ENCODE peak calls at places on chromosomes 11 and 22, in four cellular contexts. J is hepatocyte, S is GM23338, M is breast epithelium. C is an unnamed sample.
A peak's percentile ranks its signal among the peaks of the same experiment; 100 is the strongest.

GRCh38 chr11:121426476-121427454 is 25.3 kb upstream of the SORL1 start:
- DNase-seq in J (peak; percentile 70), S (peak; percentile 80), M (no peak), C (no peak)

GRCh38 chr11:2387266-2387982 is 10.3 kb downstream of the CD81 start:
- DNase-seq in J (no peak), S (no peak), M (no peak), C (no peak)

GRCh38 chr22:45600791-45601730 is 70.6 kb upstream of the ATXN10 start:
- DNase-seq in J (no peak), S (no peak), M (no peak), C (no peak)

GRCh38 chr22:24969588-24970301 is 17.2 kb downstream of the KIAA1671 start:
- DNase-seq in J (no peak), S (no peak), M (peak; percentile 69), C (no peak)

GRCh38 chr11:88522624-88523361 is 185.3 kb upstream of the CTSC start:
- DNase-seq in J (no peak), S (no peak), M (no peak), C (no peak)

GRCh38 chr22:23849009-23850006 is 8.4 kb upstream of the SLC2A11 start:
- DNase-seq in J (peak; percentile 90), S (peak; percentile 91), M (peak; percentile 62), C (peak; percentile 73)

GRCh38 chr11:84558085-84558905 is 1068.8 kb downstream of the DLG2 start:
- DNase-seq in J (peak; percentile 75), S (peak; percentile 82), M (no peak), C (no peak)

GRCh38 chr11:29616611-29617010 is 400.2 kb downstream of the KCNA4 start:
- DNase-seq in J (no peak), S (no peak), M (no peak), C (no peak)

GRCh38 chr22:31328545-31328960 is 17.6 kb downstream of the PATZ1 start:
- DNase-seq in J (no peak), S (no peak), M (no peak), C (no peak)

GRCh38 chr11:89420981-89421380 is 70.2 kb downstream of the NOX4 start:
- DNase-seq in J (no peak), S (no peak), M (no peak), C (no peak)

GRCh38 chr11:35280727-35281126 is 138.6 kb downstream of the SLC1A2 start:
- DNase-seq in J (no peak), S (no peak), M (no peak), C (no peak)

GRCh38 chr22:35555351-35555915 is 14.8 kb downstream of the RASD2 start:
- DNase-seq in J (no peak), S (no peak), M (no peak), C (no peak)

GRCh38 chr22:21032843-21033688 is 705 bp upstream of the SLC7A4 start:
- DNase-seq in J (no peak), S (no peak), M (no peak), C (no peak)

GRCh38 chr22:22670076-22670795 is 25.8 kb downstream of the GGTLC2 start:
- DNase-seq in J (no peak), S (no peak), M (no peak), C (no peak)

GRCh38 chr11:97454988-97455387 is 1065.2 kb downstream of the JRKL start:
- DNase-seq in J (peak; percentile 50), S (peak; percentile 20), M (no peak), C (no peak)

GRCh38 chr11:113114452-113115027 is 153.3 kb downstream of the NCAM1 start:
- DNase-seq in J (peak; percentile 79), S (peak; percentile 67), M (peak; percentile 39), C (no peak)

GRCh38 chr11:105181100-105181499 is 41.5 kb upstream of the CARD18 start:
- DNase-seq in J (peak; percentile 32), S (no peak), M (no peak), C (no peak)

GRCh38 chr11:12723410-12724297 is 49.4 kb downstream of the TEAD1 start:
- DNase-seq in J (peak; percentile 69), S (peak; percentile 85), M (peak; percentile 68), C (no peak)

GRCh38 chr11:95985174-95985808 is 61.4 kb upstream of the MTMR2 start:
- DNase-seq in J (no peak), S (no peak), M (no peak), C (no peak)

GRCh38 chr11:132082566-132082965 is 712.2 kb downstream of the NTM start:
- DNase-seq in J (no peak), S (no peak), M (no peak), C (no peak)

GRCh38 chr11:92964471-92964870 is 5.0 kb upstream of the MTNR1B start:
- DNase-seq in J (peak; percentile 18), S (no peak), M (peak; percentile 37), C (no peak)

GRCh38 chr22:38187413-38188212 is 6.0 kb upstream of the PLA2G6 start:
- DNase-seq in J (peak; percentile 77), S (no peak), M (no peak), C (no peak)

GRCh38 chr22:50665738-50666137 is 6.9 kb upstream of the SHANK3 start:
- DNase-seq in J (no peak), S (no peak), M (no peak), C (no peak)

GRCh38 chr11:125621995-125622394 is 3.0 kb upstream of the CHEK1 start:
- DNase-seq in J (no peak), S (no peak), M (no peak), C (no peak)

GRCh38 chr11:26842458-26842841 is 120.6 kb upstream of the SLC5A12 start:
- DNase-seq in J (peak; percentile 18), S (no peak), M (no peak), C (no peak)

GRCh38 chr11:59573216-59573615 is 42.4 kb downstream of the OSBP start:
- DNase-seq in J (no peak), S (no peak), M (no peak), C (no peak)

GRCh38 chr11:86194998-86195397 is 49.6 kb upstream of the EED start:
- DNase-seq in J (no peak), S (no peak), M (no peak), C (no peak)

GRCh38 chr11:116511684-116512083 is 261.1 kb downstream of the BUD13 start:
- DNase-seq in J (no peak), S (no peak), M (no peak), C (no peak)
- H3K36me3 ChIP-seq in J (no peaks in the 10 kb centered on the region), S (no peaks in the 10 kb centered on the region), M (no peaks in the 10 kb centered on the region), C (no peaks in the 10 kb centered on the region)

DNA sequence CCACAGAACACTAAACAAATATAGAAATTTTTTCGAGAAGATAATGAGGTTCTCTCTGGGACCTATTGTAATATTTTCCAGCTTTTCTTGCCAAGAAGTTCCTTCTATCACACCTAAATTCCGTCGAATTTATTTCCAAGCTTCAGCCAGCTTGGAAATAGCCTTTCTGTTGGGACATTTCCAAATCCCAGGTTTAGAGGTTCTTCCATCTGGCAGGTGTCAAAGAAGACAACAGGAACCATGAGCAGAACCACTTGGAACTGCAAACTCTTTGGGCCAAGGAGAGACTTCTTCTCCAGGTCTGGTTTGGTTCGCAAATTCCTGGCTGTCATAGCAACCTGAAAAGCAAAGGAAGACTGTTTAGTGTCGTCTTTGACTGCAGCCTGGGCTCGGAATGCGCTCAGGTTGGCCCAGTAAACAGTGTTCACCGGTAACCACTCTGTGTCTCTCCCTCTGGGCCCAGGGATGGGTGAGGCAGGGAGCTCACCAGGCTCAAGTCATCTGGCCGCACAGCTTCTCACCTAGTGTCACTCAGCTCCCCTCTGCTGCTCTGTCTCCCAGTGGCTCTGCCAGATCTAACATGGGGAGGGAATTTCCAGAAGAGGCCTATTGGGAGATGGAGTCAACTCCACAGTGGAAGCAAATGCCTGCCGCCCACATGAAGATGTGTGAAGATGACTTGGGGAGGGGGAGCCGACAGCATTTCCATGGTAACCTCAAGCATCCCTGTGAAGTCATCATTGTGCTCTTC is 11.8 kb upstream of the CLMP start:
- DNase-seq in J (peak; percentile 40), S (peak; percentile 84), M (peak; percentile 59), C (no peak)
- H3K27me3 ChIP-seq in J (no peaks in the 10 kb centered on the region), S (no peaks in the 10 kb centered on the region), M (no peaks in the 10 kb centered on the region), C (no peaks in the 10 kb centered on the region)

GRCh38 chr11:107791343-107792048 is 67.1 kb downstream of the SLC35F2 start:
- DNase-seq in J (no peak), S (no peak), M (no peak), C (no peak)
- H3K36me3 ChIP-seq in J (no peaks in the 10 kb centered on the region), S (peaks cover 3% of the 10 kb centered on the region), M (no peaks in the 10 kb centered on the region), C (no peaks in the 10 kb centered on the region)

GRCh38 chr11:78727816-78728215 is 153.2 kb upstream of the NARS2 start:
- DNase-seq in J (no peak), S (no peak), M (no peak), C (no peak)
- H3K27me3 ChIP-seq in J (no peaks in the 10 kb centered on the region), S (no peaks in the 10 kb centered on the region), M (no peaks in the 10 kb centered on the region), C (no peaks in the 10 kb centered on the region)

DNA sequence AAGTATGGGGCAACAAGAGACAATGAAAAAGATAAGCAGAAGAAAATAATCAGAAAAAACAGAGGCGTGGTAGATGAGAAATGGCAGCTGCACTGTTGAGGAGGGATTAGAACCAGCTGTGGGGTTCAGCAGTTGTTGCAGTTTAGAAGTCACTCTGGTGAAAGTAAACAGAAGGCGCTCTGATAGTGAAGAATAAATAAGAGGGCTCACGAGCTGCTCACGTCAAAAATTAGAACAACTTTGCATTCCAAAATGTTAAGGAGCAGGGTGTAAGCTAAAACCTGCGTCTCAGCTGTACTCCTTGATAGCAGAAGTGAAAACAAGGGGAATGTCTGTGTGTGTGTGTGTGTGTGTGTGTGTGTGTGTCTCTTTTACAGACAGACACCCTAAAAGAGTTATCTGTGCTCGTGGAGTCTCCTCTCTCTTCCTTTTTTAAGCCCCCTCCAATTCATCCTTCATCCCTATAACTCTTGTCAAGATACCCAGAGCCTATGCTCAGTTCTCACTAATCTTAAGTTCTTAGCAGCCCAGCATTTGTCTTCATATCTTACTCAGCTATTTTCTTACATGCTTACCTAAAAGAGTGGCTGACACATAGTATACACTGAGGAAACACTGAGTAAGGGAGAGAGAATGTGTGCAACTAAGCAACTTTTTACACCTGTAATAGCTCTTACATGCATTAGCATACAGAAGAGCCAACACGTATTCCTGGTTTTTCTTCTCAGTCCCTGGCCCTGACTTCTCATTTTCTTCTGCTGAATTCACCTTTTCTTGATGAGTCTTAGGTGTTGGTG is 8.9 kb downstream of the TTC17 start:
- DNase-seq in J (peak; percentile 16), S (no peak), M (no peak), C (no peak)
- H3K36me3 ChIP-seq in J (no peaks in the 10 kb centered on the region), S (no peaks in the 10 kb centered on the region), M (no peaks in the 10 kb centered on the region), C (peaks cover 3% of the 10 kb centered on the region)

GRCh38 chr22:39935116-39935515 is 25.1 kb upstream of the TMA7B start:
- DNase-seq in J (no peak), S (no peak), M (no peak), C (no peak)

GRCh38 chr22:39936523-39937145 is 23.6 kb upstream of the TMA7B start:
- DNase-seq in J (no peak), S (no peak), M (no peak), C (no peak)

GRCh38 chr22:39937881-39938280 is 22.3 kb upstream of the TMA7B start:
- DNase-seq in J (no peak), S (no peak), M (no peak), C (no peak)

GRCh38 chr22:39933741-39934140 is 26.5 kb upstream of the TMA7B start:
- DNase-seq in J (no peak), S (no peak), M (no peak), C (no peak)

GRCh38 chr22:39935622-39936021 is 24.6 kb upstream of the TMA7B start:
- DNase-seq in J (no peak), S (no peak), M (no peak), C (no peak)
- H3K27me3 ChIP-seq in J (peaks cover 45% of the 10 kb centered on the region), S (no peaks in the 10 kb centered on the region), M (no peaks in the 10 kb centered on the region), C (no peaks in the 10 kb centered on the region)